ENCODE peak calls at places on chromosomes 1 and 21, in nine cellular contexts. G is PC-9; S is naive thymus-derived CD4-positive, alpha-beta T cell; B is body of pancreas; O is spleen; A is pancreas; P is colonic mucosa; T is tibial nerve; C is GM23338. W is an unnamed sample. For H3K4me1, the result is how much of the 10 kb centered on the place peaks cover.

GRCh38 chr1:201482755-201483154 is 13.8 kb upstream of the PHLDA3 start:
- DNase-seq in G (no peak), S (no peak), B (no peak), O (no peak), A (no peak), P (no peak), T (no peak), C (no peak), W (no peak)

GRCh38 chr1:157105298-157105987 is 5.8 kb upstream of the ETV3L start:
- DNase-seq in G (no peak), S (no peak), B (no peak), O (peak), A (no peak), P (no peak), T (no peak), C (no peak), W (no peak)

GRCh38 chr1:197485790-197486189 is 217.7 kb downstream of the CRB1 start:
- DNase-seq in G (peak), S (no peak), B (no peak), O (no peak), A (no peak), P (no peak), T (no peak), C (no peak), W (no peak)

GRCh38 chr1:221839321-221839720 is 97.4 kb upstream of the DUSP10 start:
- DNase-seq in G (no peak), S (no peak), B (no peak), O (no peak), A (no peak), P (no peak), T (no peak), C (no peak), W (no peak)

GRCh38 chr1:200353232-200353631 is 56.6 kb downstream of the ZNF281 start:
- DNase-seq in G (no peak), S (no peak), B (no peak), O (no peak), A (no peak), P (no peak), T (no peak), C (no peak), W (no peak)

GRCh38 chr1:180571832-180572636 is 13.3 kb downstream of the OVAAL start:
- DNase-seq in G (peak), S (no peak), B (no peak), O (no peak), A (no peak), P (no peak), T (no peak), C (no peak), W (no peak)

GRCh38 chr1:14894811-14895524 is 258.6 kb upstream of the TMEM51 start:
- DNase-seq in G (peak), S (no peak), B (peak), O (no peak), A (peak), P (peak), T (no peak), C (no peak), W (peak)

GRCh38 chr21:16419188-16419874 is 689.5 kb downstream of the USP25 start:
- DNase-seq in G (no peak), S (no peak), B (peak), O (no peak), A (peak), P (peak), T (peak), C (peak), W (peak)

GRCh38 chr1:61086245-61086644 is 3.9 kb downstream of the NFIA start:
- DNase-seq in G (no peak), S (no peak), B (no peak), O (no peak), A (no peak), P (no peak), T (no peak), C (no peak), W (no peak)
- H3K27ac ChIP-seq in G (no peak), S (no peak), B (peak), O (no peak), A (no peak), P (no peak), T (peak), C (no peak), W (peak)

GRCh38 chr1:81634294-81634693 is 166.4 kb upstream of the ADGRL2 start:
- DNase-seq in G (no peak), S (no peak), B (no peak), O (no peak), A (no peak), P (no peak), T (no peak), C (no peak), W (no peak)

DNA sequence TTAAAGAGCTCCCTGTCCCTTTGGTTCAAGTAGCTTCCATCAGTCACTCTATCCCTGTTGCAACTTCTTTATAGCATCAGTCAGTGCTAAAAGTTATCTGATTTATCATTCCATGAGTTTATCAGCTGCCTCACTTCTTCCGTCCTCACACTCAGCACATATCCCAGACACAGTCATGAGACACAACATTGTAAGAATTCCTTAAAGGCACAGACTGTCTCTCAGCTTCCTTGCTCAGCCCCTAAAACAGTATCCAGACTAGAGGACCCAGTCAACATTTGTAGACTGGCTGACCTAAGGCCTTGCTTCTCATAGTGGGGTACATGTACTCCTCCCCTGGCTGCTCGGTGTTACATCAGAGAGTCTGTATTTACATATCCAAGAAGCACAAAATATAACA is 164.9 kb upstream of the ADGRL2 start:
- DNase-seq in G (no peak), S (no peak), B (no peak), O (no peak), A (no peak), P (no peak), T (no peak), C (no peak), W (no peak)
- H3K4me1 ChIP-seq in G (under half), S (under half), B (under half), O (under half), A (under half), P (under half), T (under half), C (under half), W (under half)

GRCh38 chr1:27528701-27529637 is 39.0 kb upstream of the WASF2 start:
- DNase-seq in G (no peak), S (no peak), B (no peak), O (no peak), A (peak), P (peak), T (peak), C (peak), W (no peak)
- H3K4me3 ChIP-seq in G (no peak), S (peak), B (no peak), O (no peak), A (peak), P (peak), T (peak), C (peak), W (peak)

GRCh38 chr1:23133587-23133986 is 35.1 kb downstream of the LUZP1 start:
- DNase-seq in G (no peak), S (no peak), B (no peak), O (no peak), A (no peak), P (no peak), T (no peak), C (no peak), W (no peak)
- H3K27ac ChIP-seq in G (no peak), S (no peak), B (no peak), O (no peak), A (no peak), P (no peak), T (no peak), C (no peak), W (no peak)

GRCh38 chr1:165632491-165632890 is 1.5 kb downstream of the MGST3 start:
- DNase-seq in G (no peak), S (no peak), B (no peak), O (no peak), A (no peak), P (no peak), T (no peak), C (no peak), W (no peak)
- H3K4me1 ChIP-seq in G (under half), S (under half), B (under half), O (half or more), A (under half), P (under half), T (under half), C (under half), W (under half)

GRCh38 chr1:234326493-234327366 is 46.5 kb upstream of the COA6 start:
- DNase-seq in G (no peak), S (peak), B (peak), O (no peak), A (peak), P (peak), T (no peak), C (peak), W (peak)
- H3K4me3 ChIP-seq in G (no peak), S (peak), B (no peak), O (peak), A (peak), P (peak), T (peak), C (peak), W (peak)

GRCh38 chr1:93304716-93305138 is 41.0 kb upstream of the DR1 start:
- DNase-seq in G (peak), S (peak), B (peak), O (no peak), A (peak), P (peak), T (no peak), C (peak), W (peak)

GRCh38 chr1:93296555-93297154 is 49.1 kb upstream of the DR1 start:
- DNase-seq in G (no peak), S (no peak), B (no peak), O (no peak), A (no peak), P (no peak), T (no peak), C (peak), W (no peak)

GRCh38 chr1:93306920-93307319 is 38.8 kb upstream of the DR1 start:
- DNase-seq in G (no peak), S (no peak), B (no peak), O (no peak), A (no peak), P (no peak), T (no peak), C (no peak), W (no peak)

GRCh38 chr1:93301131-93301530 is 44.6 kb upstream of the DR1 start:
- DNase-seq in G (no peak), S (no peak), B (no peak), O (no peak), A (no peak), P (no peak), T (no peak), C (no peak), W (no peak)

DNA sequence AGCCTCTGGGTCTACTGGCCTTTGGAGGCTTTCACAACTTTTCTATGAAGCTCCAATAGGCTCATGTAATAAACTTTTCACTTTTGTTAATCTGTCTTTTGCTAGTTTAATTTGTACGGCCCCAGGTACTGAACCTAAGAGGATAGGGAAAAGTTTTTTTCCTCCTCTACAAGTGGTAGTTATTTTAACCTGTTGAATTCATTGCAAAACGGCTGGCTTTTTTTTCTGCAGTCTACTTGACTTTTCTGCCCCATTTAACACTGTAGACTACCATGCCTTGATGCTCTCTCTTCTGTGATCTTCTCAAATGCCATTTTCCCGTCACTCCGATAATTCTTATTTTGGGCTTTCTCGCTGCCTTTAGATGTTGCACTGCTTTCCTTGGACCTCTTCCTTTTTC is 43.6 kb upstream of the DR1 start:
- DNase-seq in G (no peak), S (no peak), B (no peak), O (no peak), A (no peak), P (no peak), T (no peak), C (no peak), W (no peak)
- H3K27ac ChIP-seq in G (no peak), S (no peak), B (no peak), O (no peak), A (no peak), P (no peak), T (no peak), C (no peak), W (no peak)

DNA sequence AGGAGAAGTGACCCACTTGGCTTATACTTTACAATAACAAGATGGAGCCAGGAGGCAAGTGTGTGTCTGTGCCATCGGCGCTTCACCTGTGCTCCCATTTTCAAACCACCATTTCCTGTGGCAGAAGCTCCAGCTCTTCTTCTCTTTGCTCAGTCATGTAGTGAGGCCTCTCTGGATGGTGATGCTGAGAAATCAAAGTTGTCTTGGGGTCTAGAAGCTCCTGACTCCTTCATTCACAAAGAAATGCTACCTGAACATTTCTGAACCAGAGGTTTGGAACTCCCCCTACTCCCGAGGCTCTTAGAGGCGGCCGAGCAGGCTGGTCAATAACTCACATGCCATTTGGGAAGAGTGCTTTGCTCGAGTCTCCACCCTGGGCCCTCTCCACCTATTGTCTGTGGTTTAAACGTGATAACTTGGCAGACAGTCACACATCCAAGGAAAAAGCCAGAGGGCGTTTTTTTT is 18.0 kb downstream of the SLAMF1 start:
- DNase-seq in G (no peak), S (no peak), B (no peak), O (no peak), A (no peak), P (no peak), T (no peak), C (no peak), W (no peak)
- H3K4me1 ChIP-seq in G (under half), S (half or more), B (under half), O (half or more), A (under half), P (under half), T (under half), C (under half), W (under half)

GRCh38 chr1:207298666-207299065 is 22.8 kb upstream of the CD55 start:
- DNase-seq in G (peak), S (no peak), B (no peak), O (no peak), A (no peak), P (no peak), T (no peak), C (no peak), W (no peak)
- H3K4me3 ChIP-seq in G (no peak), S (no peak), B (no peak), O (no peak), A (no peak), P (no peak), T (no peak), C (no peak), W (no peak)

GRCh38 chr1:114757455-114758250 is at the start of gene CSDE1:
- DNase-seq in G (peak), S (peak), B (peak), O (peak), A (peak), P (peak), T (peak), C (peak), W (peak)
- H3K27ac ChIP-seq in G (peak), S (peak), B (peak), O (peak), A (peak), P (peak), T (peak), C (peak), W (peak)